ENCODE peak calls at places on chromosomes 6 and 20, in five cellular contexts. One of them, this sample, is unnamed.

GRCh38 chr6:52233975-52234823 is 10.1 kb downstream of the IL17F start:
- DNase-seq in B cell: no peak
- DNase-seq in NCI-H82: peak; percentile 64
- DNase-seq in activated CD4-positive, alpha-beta T cell treated with anti-CD3 and anti-CD28 coated beads, Interleukin-2, amount 50 U/mL, for 1 hour: no peak
- DNase-seq in naive thymus-derived CD4-positive, alpha-beta T cell: no peak
- DNase-seq in this sample: no peak

GRCh38 chr6:148851683-148852556 is 105.1 kb downstream of the UST start:
- DNase-seq in B cell: no peak
- DNase-seq in NCI-H82: peak; percentile 83
- DNase-seq in activated CD4-positive, alpha-beta T cell treated with anti-CD3 and anti-CD28 coated beads, Interleukin-2, amount 50 U/mL, for 1 hour: no peak
- DNase-seq in naive thymus-derived CD4-positive, alpha-beta T cell: no peak
- DNase-seq in this sample: no peak

GRCh38 chr20:63766695-63767426 is 27.3 kb downstream of the SLC2A4RG start:
- DNase-seq in B cell: no peak
- DNase-seq in NCI-H82: peak; percentile 39
- DNase-seq in activated CD4-positive, alpha-beta T cell treated with anti-CD3 and anti-CD28 coated beads, Interleukin-2, amount 50 U/mL, for 1 hour: no peak
- DNase-seq in naive thymus-derived CD4-positive, alpha-beta T cell: no peak
- DNase-seq in this sample: no peak

GRCh38 chr6:84408028-84408427 is 180.6 kb upstream of the CEP162 start:
- DNase-seq in B cell: no peak
- DNase-seq in NCI-H82: no peak
- DNase-seq in activated CD4-positive, alpha-beta T cell treated with anti-CD3 and anti-CD28 coated beads, Interleukin-2, amount 50 U/mL, for 1 hour: no peak
- DNase-seq in naive thymus-derived CD4-positive, alpha-beta T cell: no peak
- DNase-seq in this sample: no peak

GRCh38 chr6:37170273-37171140 is 555 bp downstream of the PIM1 start:
- DNase-seq in B cell: peak; percentile 66
- DNase-seq in NCI-H82: peak; percentile 84
- DNase-seq in activated CD4-positive, alpha-beta T cell treated with anti-CD3 and anti-CD28 coated beads, Interleukin-2, amount 50 U/mL, for 1 hour: peak; percentile 30
- DNase-seq in naive thymus-derived CD4-positive, alpha-beta T cell: peak; percentile 51
- DNase-seq in this sample: no peak

GRCh38 chr6:683742-684440 is 9.0 kb downstream of the EXOC2 start:
- DNase-seq in B cell: no peak
- DNase-seq in NCI-H82: peak; percentile 99
- DNase-seq in activated CD4-positive, alpha-beta T cell treated with anti-CD3 and anti-CD28 coated beads, Interleukin-2, amount 50 U/mL, for 1 hour: no peak
- DNase-seq in naive thymus-derived CD4-positive, alpha-beta T cell: no peak
- DNase-seq in this sample: no peak

GRCh38 chr6:32113386-32114352 is 4.5 kb upstream of the TNXB start:
- DNase-seq in B cell: no peak
- DNase-seq in NCI-H82: peak; percentile 32
- DNase-seq in activated CD4-positive, alpha-beta T cell treated with anti-CD3 and anti-CD28 coated beads, Interleukin-2, amount 50 U/mL, for 1 hour: no peak
- DNase-seq in naive thymus-derived CD4-positive, alpha-beta T cell: no peak
- DNase-seq in this sample: no peak

GRCh38 chr6:36227379-36228344 is 31.1 kb downstream of the BRPF3 start:
- DNase-seq in B cell: no peak
- DNase-seq in NCI-H82: peak; percentile 78
- DNase-seq in activated CD4-positive, alpha-beta T cell treated with anti-CD3 and anti-CD28 coated beads, Interleukin-2, amount 50 U/mL, for 1 hour: no peak
- DNase-seq in naive thymus-derived CD4-positive, alpha-beta T cell: no peak
- DNase-seq in this sample: no peak

GRCh38 chr6:14354919-14355572 is 237.5 kb downstream of the CD83 start:
- DNase-seq in B cell: no peak
- DNase-seq in NCI-H82: no peak
- DNase-seq in activated CD4-positive, alpha-beta T cell treated with anti-CD3 and anti-CD28 coated beads, Interleukin-2, amount 50 U/mL, for 1 hour: no peak
- DNase-seq in naive thymus-derived CD4-positive, alpha-beta T cell: no peak
- DNase-seq in this sample: no peak

GRCh38 chr6:154604120-154604519 is 93.6 kb upstream of the CNKSR3 start:
- DNase-seq in B cell: no peak
- DNase-seq in NCI-H82: no peak
- DNase-seq in activated CD4-positive, alpha-beta T cell treated with anti-CD3 and anti-CD28 coated beads, Interleukin-2, amount 50 U/mL, for 1 hour: no peak
- DNase-seq in naive thymus-derived CD4-positive, alpha-beta T cell: no peak
- DNase-seq in this sample: no peak

GRCh38 chr6:166344240-166344639 is 1.9 kb upstream of the SFT2D1 start:
- DNase-seq in B cell: no peak
- DNase-seq in NCI-H82: no peak
- DNase-seq in activated CD4-positive, alpha-beta T cell treated with anti-CD3 and anti-CD28 coated beads, Interleukin-2, amount 50 U/mL, for 1 hour: no peak
- DNase-seq in naive thymus-derived CD4-positive, alpha-beta T cell: no peak
- DNase-seq in this sample: no peak

GRCh38 chr20:61757678-61758555 is 307.8 kb downstream of the TAF4 start:
- DNase-seq in B cell: no peak
- DNase-seq in NCI-H82: no peak
- DNase-seq in activated CD4-positive, alpha-beta T cell treated with anti-CD3 and anti-CD28 coated beads, Interleukin-2, amount 50 U/mL, for 1 hour: no peak
- DNase-seq in naive thymus-derived CD4-positive, alpha-beta T cell: no peak
- DNase-seq in this sample: no peak

GRCh38 chr6:121531658-121532167 is 96.3 kb downstream of the GJA1 start:
- DNase-seq in B cell: no peak
- DNase-seq in NCI-H82: no peak
- DNase-seq in activated CD4-positive, alpha-beta T cell treated with anti-CD3 and anti-CD28 coated beads, Interleukin-2, amount 50 U/mL, for 1 hour: no peak
- DNase-seq in naive thymus-derived CD4-positive, alpha-beta T cell: no peak
- DNase-seq in this sample: no peak

GRCh38 chr6:53794073-53794719 is 609 bp upstream of the LRRC1 start:
- DNase-seq in B cell: no peak
- DNase-seq in NCI-H82: peak; percentile 78
- DNase-seq in activated CD4-positive, alpha-beta T cell treated with anti-CD3 and anti-CD28 coated beads, Interleukin-2, amount 50 U/mL, for 1 hour: peak; percentile 64
- DNase-seq in naive thymus-derived CD4-positive, alpha-beta T cell: peak; percentile 67
- DNase-seq in this sample: peak; percentile 56